ENCODE peak calls at places on chromosomes 13 and 19, in eight cellular contexts. One of them, this sample, is unnamed.
A peak's percentile ranks its signal among the peaks of the same experiment; 100 is the strongest.

GRCh38 chr13:34364633-34365032 is 546.7 kb downstream of the RFC3 start:
- DNase-seq in endothelial cell: no peak
- DNase-seq in nephron progenitor cell: no peak
- DNase-seq in neural crest cell: no peak
- DNase-seq in CD4-positive, alpha-beta T cell: no peak
- DNase-seq in Calu3: no peak
- DNase-seq in brain microvascular endothelial cell: peak; percentile 64
- DNase-seq in left ventricle myocardium inferior: no peak
- DNase-seq in this sample: no peak

GRCh38 chr13:51785592-51786424 is 18.2 kb downstream of the DHRS12 start:
- DNase-seq in left ventricle myocardium inferior: peak; percentile 76
- DNase-seq in CD4-positive, alpha-beta T cell: no peak
- DNase-seq in Calu3: no peak
- DNase-seq in neural crest cell: no peak
- DNase-seq in brain microvascular endothelial cell: no peak
- DNase-seq in nephron progenitor cell: no peak
- DNase-seq in endothelial cell: no peak
- DNase-seq in this sample: no peak

GRCh38 chr19:19747357-19748220 is 14.7 kb upstream of the ZNF14 start:
- DNase-seq in neural crest cell: no peak
- DNase-seq in left ventricle myocardium inferior: no peak
- DNase-seq in CD4-positive, alpha-beta T cell: no peak
- DNase-seq in endothelial cell: no peak
- DNase-seq in Calu3: no peak
- DNase-seq in nephron progenitor cell: no peak
- DNase-seq in brain microvascular endothelial cell: no peak
- DNase-seq in this sample: no peak

GRCh38 chr13:109500146-109500773 is 286.1 kb downstream of the IRS2 start:
- DNase-seq in brain microvascular endothelial cell: peak; percentile 31
- DNase-seq in Calu3: no peak
- DNase-seq in nephron progenitor cell: peak; percentile 38
- DNase-seq in endothelial cell: peak; percentile 37
- DNase-seq in CD4-positive, alpha-beta T cell: no peak
- DNase-seq in left ventricle myocardium inferior: no peak
- DNase-seq in neural crest cell: no peak
- DNase-seq in this sample: no peak

GRCh38 chr13:25203256-25203794 is 31.2 kb upstream of the AMER2 start:
- DNase-seq in brain microvascular endothelial cell: no peak
- DNase-seq in CD4-positive, alpha-beta T cell: no peak
- DNase-seq in neural crest cell: no peak
- DNase-seq in Calu3: no peak
- DNase-seq in nephron progenitor cell: peak; percentile 41
- DNase-seq in left ventricle myocardium inferior: no peak
- DNase-seq in endothelial cell: no peak
- DNase-seq in this sample: no peak

GRCh38 chr13:62799931-62800436 is 1384.3 kb upstream of the PCDH20 start:
- DNase-seq in Calu3: no peak
- DNase-seq in endothelial cell: no peak
- DNase-seq in brain microvascular endothelial cell: no peak
- DNase-seq in left ventricle myocardium inferior: no peak
- DNase-seq in nephron progenitor cell: no peak
- DNase-seq in CD4-positive, alpha-beta T cell: no peak
- DNase-seq in neural crest cell: no peak
- DNase-seq in this sample: no peak

GRCh38 chr13:74444161-74444571 is 310.0 kb upstream of the KLF12 start:
- DNase-seq in nephron progenitor cell: no peak
- DNase-seq in neural crest cell: no peak
- DNase-seq in left ventricle myocardium inferior: no peak
- DNase-seq in CD4-positive, alpha-beta T cell: no peak
- DNase-seq in Calu3: no peak
- DNase-seq in endothelial cell: no peak
- DNase-seq in brain microvascular endothelial cell: no peak
- DNase-seq in this sample: no peak

GRCh38 chr19:8196271-8196908 is 12.8 kb upstream of the CERS4 start:
- DNase-seq in left ventricle myocardium inferior: no peak
- DNase-seq in brain microvascular endothelial cell: no peak
- DNase-seq in endothelial cell: no peak
- DNase-seq in Calu3: no peak
- DNase-seq in CD4-positive, alpha-beta T cell: no peak
- DNase-seq in nephron progenitor cell: no peak
- DNase-seq in neural crest cell: no peak
- DNase-seq in this sample: peak; percentile 34

GRCh38 chr13:35881360-35881759 is 249.8 kb downstream of the DCLK1 start:
- DNase-seq in brain microvascular endothelial cell: no peak
- DNase-seq in neural crest cell: no peak
- DNase-seq in Calu3: no peak
- DNase-seq in nephron progenitor cell: no peak
- DNase-seq in left ventricle myocardium inferior: no peak
- DNase-seq in endothelial cell: no peak
- DNase-seq in CD4-positive, alpha-beta T cell: no peak
- DNase-seq in this sample: no peak

DNA sequence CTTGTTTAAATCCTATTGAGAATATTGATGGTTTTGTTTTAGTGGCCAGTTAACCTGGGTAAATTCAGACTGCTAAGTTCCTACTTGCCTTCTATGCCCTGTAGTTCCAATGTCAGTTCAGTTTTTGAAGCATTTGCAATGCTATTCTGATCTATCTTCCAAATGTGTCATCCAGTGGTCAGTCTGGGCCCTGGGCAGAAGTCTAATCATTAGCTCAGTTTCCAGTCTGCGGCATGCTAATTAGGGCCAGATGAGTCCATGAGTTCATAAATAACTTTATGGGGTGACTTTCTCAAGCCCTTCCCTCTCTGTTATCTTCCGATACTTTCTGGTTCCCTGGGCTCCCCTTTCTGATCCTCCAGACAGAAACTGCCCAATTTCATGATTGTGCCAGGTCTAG is 32.7 kb downstream of the FAM187B start:
- DNase-seq in brain microvascular endothelial cell: no peak
- DNase-seq in CD4-positive, alpha-beta T cell: no peak
- DNase-seq in neural crest cell: no peak
- DNase-seq in endothelial cell: no peak
- DNase-seq in Calu3: peak; percentile 17
- DNase-seq in nephron progenitor cell: no peak
- DNase-seq in left ventricle myocardium inferior: no peak
- DNase-seq in this sample: no peak
- TF ChIP-seq CTCF in brain microvascular endothelial cell: no peak
- TF ChIP-seq CTCF in CD4-positive, alpha-beta T cell: no peak
- TF ChIP-seq CTCF in neural crest cell: no peak
- TF ChIP-seq CTCF in endothelial cell: no peak
- TF ChIP-seq CTCF in Calu3: no peak
- TF ChIP-seq CTCF in nephron progenitor cell: no peak
- TF ChIP-seq CTCF in left ventricle myocardium inferior: no peak
- TF ChIP-seq CTCF in this sample: no peak

GRCh38 chr19:45153339-45154063 is 7.3 kb downstream of the NKPD1 start:
- DNase-seq in nephron progenitor cell: peak; percentile 90
- DNase-seq in Calu3: no peak
- DNase-seq in left ventricle myocardium inferior: peak; percentile 46
- DNase-seq in CD4-positive, alpha-beta T cell: peak; percentile 42
- DNase-seq in brain microvascular endothelial cell: no peak
- DNase-seq in endothelial cell: peak; percentile 71
- DNase-seq in neural crest cell: peak; percentile 77
- DNase-seq in this sample: peak; percentile 31

GRCh38 chr19:45151821-45152503 is 8.8 kb downstream of the NKPD1 start:
- DNase-seq in CD4-positive, alpha-beta T cell: no peak
- DNase-seq in nephron progenitor cell: no peak
- DNase-seq in endothelial cell: no peak
- DNase-seq in brain microvascular endothelial cell: no peak
- DNase-seq in Calu3: no peak
- DNase-seq in left ventricle myocardium inferior: no peak
- DNase-seq in neural crest cell: no peak
- DNase-seq in this sample: no peak

GRCh38 chr19:45150731-45151725 is 9.8 kb downstream of the NKPD1 start:
- DNase-seq in CD4-positive, alpha-beta T cell: no peak
- DNase-seq in Calu3: no peak
- DNase-seq in endothelial cell: no peak
- DNase-seq in left ventricle myocardium inferior: no peak
- DNase-seq in nephron progenitor cell: no peak
- DNase-seq in brain microvascular endothelial cell: no peak
- DNase-seq in neural crest cell: no peak
- DNase-seq in this sample: no peak

GRCh38 chr19:45154064-45154827 is 6.5 kb downstream of the NKPD1 start:
- DNase-seq in Calu3: peak; percentile 78
- DNase-seq in endothelial cell: no peak
- DNase-seq in neural crest cell: no peak
- DNase-seq in nephron progenitor cell: no peak
- DNase-seq in brain microvascular endothelial cell: peak; percentile 86
- DNase-seq in CD4-positive, alpha-beta T cell: no peak
- DNase-seq in left ventricle myocardium inferior: no peak
- DNase-seq in this sample: no peak

DNA sequence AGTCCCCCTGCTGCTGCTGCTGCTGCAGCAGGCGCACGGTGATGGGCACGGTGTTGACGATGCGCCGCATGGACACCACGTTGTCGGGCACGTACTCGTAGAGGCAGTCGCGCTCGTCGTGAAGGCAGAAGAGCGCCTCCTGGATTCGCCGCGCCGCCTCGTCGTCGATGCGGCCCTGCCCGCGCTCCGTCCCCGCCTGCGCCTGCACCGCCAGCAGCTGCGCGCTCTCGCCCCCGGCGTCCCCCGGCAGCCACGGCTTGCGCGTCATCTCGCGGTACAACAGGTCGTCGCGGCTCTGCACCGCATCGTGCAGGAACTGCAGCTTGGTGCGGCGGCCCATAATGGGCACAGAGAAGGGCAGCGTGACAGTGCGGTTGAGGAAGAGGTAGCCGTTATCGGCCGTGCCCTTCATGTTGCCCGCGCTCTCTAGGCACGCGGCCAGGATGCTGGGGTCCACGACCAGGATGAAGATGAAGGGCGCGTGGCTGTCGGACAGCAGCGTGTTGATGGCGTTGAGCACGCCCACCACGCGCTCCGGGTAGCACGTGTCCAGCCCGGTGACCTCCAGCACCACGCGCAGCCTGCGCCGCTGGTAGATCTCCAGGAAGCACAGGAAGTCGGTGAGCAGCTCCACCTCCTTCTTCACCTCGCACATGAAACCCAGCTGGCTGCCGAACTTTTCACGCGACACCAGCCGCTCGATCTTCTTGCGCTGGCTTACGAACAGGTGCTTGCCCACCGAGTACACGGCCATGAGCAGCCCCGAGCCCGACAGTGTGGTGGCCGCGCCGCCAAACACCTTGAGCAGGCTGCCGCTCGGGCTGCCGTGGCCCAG is 8.1 kb downstream of the NKPD1 start:
- DNase-seq in CD4-positive, alpha-beta T cell: peak; percentile 42
- DNase-seq in left ventricle myocardium inferior: peak; percentile 49
- DNase-seq in endothelial cell: no peak
- DNase-seq in neural crest cell: no peak
- DNase-seq in nephron progenitor cell: peak; percentile 41
- DNase-seq in Calu3: no peak
- DNase-seq in brain microvascular endothelial cell: no peak
- DNase-seq in this sample: peak; percentile 36
- TF ChIP-seq CTCF in CD4-positive, alpha-beta T cell: no peak
- TF ChIP-seq CTCF in left ventricle myocardium inferior: no peak
- TF ChIP-seq CTCF in endothelial cell: no peak
- TF ChIP-seq CTCF in neural crest cell: no peak
- TF ChIP-seq CTCF in nephron progenitor cell: no peak
- TF ChIP-seq CTCF in Calu3: no peak
- TF ChIP-seq CTCF in brain microvascular endothelial cell: no peak
- TF ChIP-seq CTCF in this sample: no peak

DNA sequence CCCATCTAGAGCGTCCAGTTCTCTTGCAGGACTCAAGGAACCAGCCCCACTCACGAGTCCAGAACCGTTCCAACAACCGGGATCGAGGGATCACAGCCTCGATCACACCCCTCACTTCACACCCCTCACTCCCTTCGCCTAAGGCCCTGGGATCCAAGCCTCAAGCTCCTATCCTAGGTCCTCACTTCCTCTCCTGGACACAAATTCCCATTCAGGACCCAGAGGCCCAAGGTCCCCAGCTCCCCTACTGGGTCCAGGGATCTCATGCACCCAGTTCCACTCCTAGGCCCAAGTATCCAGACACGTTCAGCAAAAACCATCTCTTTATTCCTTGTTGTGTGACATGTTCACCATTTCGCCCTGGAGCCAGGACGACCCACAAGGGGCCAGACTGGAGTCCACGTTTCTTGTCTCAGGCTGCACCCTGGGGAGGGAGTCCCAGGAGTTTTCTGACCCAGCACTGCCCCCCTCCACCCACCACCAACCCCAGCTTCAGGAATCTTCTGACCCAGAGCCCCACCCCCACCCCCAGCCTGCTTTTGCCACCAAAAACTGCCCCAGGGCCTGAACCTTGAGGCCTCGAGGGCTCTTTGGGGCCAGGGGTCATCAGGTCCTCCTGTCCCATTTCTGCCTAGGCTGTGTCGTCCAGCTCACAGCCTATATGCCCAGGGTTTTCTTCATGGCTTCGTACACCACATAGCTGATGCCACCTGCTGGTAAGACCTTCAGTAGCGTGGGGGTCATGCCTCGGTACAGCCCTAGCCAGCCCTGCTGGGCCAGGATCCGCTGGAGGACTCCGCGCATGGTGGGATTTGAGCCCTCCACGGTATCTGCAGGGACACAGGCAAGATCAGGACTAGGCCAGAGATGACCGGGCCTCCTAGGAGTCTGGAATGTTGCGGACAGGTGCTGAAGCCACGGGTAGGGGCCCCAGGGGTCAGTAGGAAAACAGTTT is 1.4 kb upstream of the KHSRP start:
- DNase-seq in CD4-positive, alpha-beta T cell: no peak
- DNase-seq in left ventricle myocardium inferior: no peak
- DNase-seq in nephron progenitor cell: no peak
- DNase-seq in Calu3: no peak
- DNase-seq in endothelial cell: no peak
- DNase-seq in neural crest cell: no peak
- DNase-seq in brain microvascular endothelial cell: no peak
- DNase-seq in this sample: no peak
- TF ChIP-seq CTCF in CD4-positive, alpha-beta T cell: no peak
- TF ChIP-seq CTCF in left ventricle myocardium inferior: no peak
- TF ChIP-seq CTCF in nephron progenitor cell: no peak
- TF ChIP-seq CTCF in Calu3: no peak
- TF ChIP-seq CTCF in endothelial cell: no peak
- TF ChIP-seq CTCF in neural crest cell: peak; percentile 20
- TF ChIP-seq CTCF in brain microvascular endothelial cell: peak; percentile 2
- TF ChIP-seq CTCF in this sample: no peak

GRCh38 chr13:76019421-76020044 is 383.4 kb downstream of the LMO7 start:
- DNase-seq in nephron progenitor cell: peak; percentile 45
- DNase-seq in neural crest cell: peak; percentile 49
- DNase-seq in endothelial cell: peak; percentile 59
- DNase-seq in brain microvascular endothelial cell: no peak
- DNase-seq in CD4-positive, alpha-beta T cell: no peak
- DNase-seq in Calu3: no peak
- DNase-seq in left ventricle myocardium inferior: peak; percentile 11
- DNase-seq in this sample: no peak
- TF ChIP-seq CTCF in nephron progenitor cell: peak; percentile 44
- TF ChIP-seq CTCF in neural crest cell: peak; percentile 54
- TF ChIP-seq CTCF in endothelial cell: no peak
- TF ChIP-seq CTCF in brain microvascular endothelial cell: peak; percentile 82
- TF ChIP-seq CTCF in CD4-positive, alpha-beta T cell: no peak
- TF ChIP-seq CTCF in Calu3: no peak
- TF ChIP-seq CTCF in left ventricle myocardium inferior: peak; percentile 44
- TF ChIP-seq CTCF in this sample: no peak

DNA sequence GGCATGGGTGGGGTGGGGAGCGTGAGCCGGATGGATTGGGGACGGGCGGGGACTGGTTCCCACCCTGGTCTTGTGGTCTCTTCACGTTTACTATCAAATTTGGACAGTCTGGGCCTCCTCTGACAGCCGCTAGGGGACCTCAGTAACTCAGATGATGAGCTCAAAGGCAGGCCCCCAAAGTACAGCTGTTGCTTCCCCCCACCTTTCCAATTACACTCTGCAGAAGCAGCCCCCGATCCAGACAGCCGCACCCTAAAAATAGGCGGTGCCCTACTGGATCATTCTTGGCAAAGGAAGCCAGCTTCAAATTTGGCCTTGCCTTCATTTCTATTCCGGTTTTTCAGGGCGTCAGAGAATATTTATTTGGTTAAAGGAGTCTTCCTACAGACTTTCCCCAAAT is 1.9 kb upstream of the FOXO1 start:
- DNase-seq in nephron progenitor cell: peak; percentile 13
- DNase-seq in CD4-positive, alpha-beta T cell: peak; percentile 22
- DNase-seq in neural crest cell: no peak
- DNase-seq in Calu3: peak; percentile 22
- DNase-seq in endothelial cell: peak; percentile 29
- DNase-seq in left ventricle myocardium inferior: peak; percentile 62
- DNase-seq in brain microvascular endothelial cell: no peak
- DNase-seq in this sample: no peak
- TF ChIP-seq CTCF in nephron progenitor cell: peak; percentile 26
- TF ChIP-seq CTCF in CD4-positive, alpha-beta T cell: peak; percentile 51
- TF ChIP-seq CTCF in neural crest cell: peak; percentile 53
- TF ChIP-seq CTCF in Calu3: peak; percentile 20
- TF ChIP-seq CTCF in endothelial cell: peak; percentile 51
- TF ChIP-seq CTCF in left ventricle myocardium inferior: peak; percentile 68
- TF ChIP-seq CTCF in brain microvascular endothelial cell: peak; percentile 71
- TF ChIP-seq CTCF in this sample: no peak

This sample was measured in activated B cell treated with CpG ODN at 0.5 μM for 24 hours.